ENCODE peak calls at places on chromosomes 11 and 22, in five cellular contexts. P is ELR; W is esophagus squamous epithelium; I is GM23248; H is stimulated activated CD4-positive, alpha-beta T cell treated with anti-CD3 and anti-CD28 coated beads, Interleukin-1b, Interleukin-23, amount 100 ng/mL, for 1 hour. D is an unnamed sample.

GRCh38 chr22:34395370-34395769 is 475.1 kb upstream of the LARGE1 start:
- DNase-seq in P (no peak), W (no peak), I (no peak), H (no peak), D (no peak)

GRCh38 chr22:40401981-40402406 is 31.6 kb downstream of the SGSM3 start:
- DNase-seq in P (no peak), W (no peak), I (no peak), H (no peak), D (peak)

GRCh38 chr11:125263268-125263790 is 98.8 kb downstream of the PKNOX2 start:
- DNase-seq in P (peak), W (no peak), I (peak), H (no peak), D (peak)

GRCh38 chr11:116792869-116793475 is 1.3 kb upstream of the APOA5 start:
- DNase-seq in P (peak), W (no peak), I (peak), H (no peak), D (no peak)

GRCh38 chr11:76614471-76615183 is 55.9 kb downstream of the LRRC32 start:
- DNase-seq in P (no peak), W (no peak), I (peak), H (no peak), D (peak)

GRCh38 chr11:16896716-16897115 is 117.5 kb downstream of the PLEKHA7 start:
- DNase-seq in P (no peak), W (no peak), I (no peak), H (no peak), D (no peak)

GRCh38 chr11:14635559-14635958 is 8.0 kb upstream of the PDE3B start:
- DNase-seq in P (no peak), W (no peak), I (no peak), H (no peak), D (no peak)

GRCh38 chr11:119319702-119320592 is 3.0 kb upstream of the MCAM start:
- DNase-seq in P (no peak), W (no peak), I (no peak), H (no peak), D (no peak)

GRCh38 chr22:28514314-28514713 is 165.3 kb downstream of the TTC28 start:
- DNase-seq in P (no peak), W (no peak), I (peak), H (no peak), D (no peak)

GRCh38 chr11:121894581-121894980 is 221.4 kb downstream of the BLID start:
- DNase-seq in P (peak), W (no peak), I (peak), H (no peak), D (no peak)

GRCh38 chr11:68632802-68633201 is 51.5 kb upstream of the GAL start:
- DNase-seq in P (peak), W (no peak), I (peak), H (no peak), D (no peak)

GRCh38 chr11:15016200-15016599 is 44.0 kb upstream of the CALCA start:
- DNase-seq in P (no peak), W (no peak), I (no peak), H (no peak), D (no peak)

GRCh38 chr11:5881756-5882155 is 1.3 kb downstream of the OR52E4 start:
- DNase-seq in P (no peak), W (no peak), I (no peak), H (no peak), D (no peak)

GRCh38 chr11:119116235-119116594 is 5.2 kb upstream of the HINFP start:
- DNase-seq in P (no peak), W (no peak), I (no peak), H (no peak), D (no peak)

GRCh38 chr11:41935795-41936194 is 476.3 kb upstream of the LRRC4C start:
- DNase-seq in P (no peak), W (no peak), I (no peak), H (no peak), D (no peak)

GRCh38 chr11:4066960-4067359 is 27.6 kb upstream of the RRM1 start:
- DNase-seq in P (no peak), W (no peak), I (no peak), H (no peak), D (no peak)

GRCh38 chr22:22094921-22095320 is 112.3 kb upstream of the TOP3B start:
- DNase-seq in P (no peak), W (no peak), I (no peak), H (no peak), D (no peak)

GRCh38 chr11:65429724-65430405 is 7.3 kb downstream of the NEAT1 start:
- DNase-seq in P (peak), W (no peak), I (peak), H (no peak), D (peak)

GRCh38 chr11:32113200-32113599 is 22.3 kb downstream of the RCN1 start:
- DNase-seq in P (no peak), W (no peak), I (no peak), H (no peak), D (no peak)